ENCODE peak calls at places on chromosomes 12 and 14, in eight cellular contexts. D, M, G, W, Y, C, T and S are unnamed samples.

GRCh38 chr12:53380797-53381738 is 1.1 kb downstream of the SP1 start:
- DNase-seq in Y (peak), T (no peak), M (no peak), D (peak), W (no peak), C (no peak), G (peak), S (peak)

GRCh38 chr12:172732-173161 is 41.2 kb downstream of the SLC6A12 start:
- DNase-seq in W (no peak), G (no peak), M (no peak), T (no peak), Y (no peak), C (no peak), D (no peak), S (no peak)

GRCh38 chr14:57559561-57559960 is 65.9 kb upstream of the CCDC198 start:
- DNase-seq in D (no peak), M (no peak), T (no peak), G (no peak), C (no peak), W (no peak), Y (no peak), S (no peak)

GRCh38 chr12:51622564-51622963 is 31.5 kb downstream of the SCN8A start:
- DNase-seq in Y (peak), M (no peak), T (no peak), W (peak), G (peak), D (peak), C (no peak), S (peak)

GRCh38 chr12:40105265-40105514 is 691 bp downstream of the SLC2A13 start:
- DNase-seq in W (no peak), G (peak), T (no peak), C (no peak), D (peak), Y (no peak), M (no peak), S (no peak)

GRCh38 chr14:100103261-100104005 is 38.2 kb downstream of the EVL start:
- DNase-seq in C (no peak), M (no peak), G (peak), T (no peak), W (no peak), D (no peak), Y (no peak), S (no peak)

GRCh38 chr12:52364901-52365489 is 2.3 kb downstream of the KRT85 start:
- DNase-seq in Y (no peak), D (no peak), W (no peak), C (no peak), M (no peak), T (no peak), G (no peak), S (no peak)

GRCh38 chr12:90677055-90677454 is 277.9 kb downstream of the CCER1 start:
- DNase-seq in D (no peak), C (no peak), W (no peak), G (no peak), M (no peak), Y (no peak), T (no peak), S (no peak)

GRCh38 chr12:89935850-89936249 is 227.2 kb upstream of the ATP2B1 start:
- DNase-seq in C (no peak), T (no peak), M (no peak), W (no peak), Y (no peak), D (no peak), G (no peak), S (no peak)

GRCh38 chr12:8785499-8785898 is 36.9 kb upstream of the A2ML1 start:
- DNase-seq in Y (no peak), D (no peak), C (no peak), G (no peak), W (no peak), T (no peak), M (no peak), S (no peak)

GRCh38 chr12:88993655-88994054 is 358.6 kb downstream of the DUSP6 start:
- DNase-seq in M (no peak), W (peak), T (no peak), D (peak), G (peak), C (no peak), Y (peak), S (peak)

GRCh38 chr12:76611533-76611932 is 52.0 kb upstream of the OSBPL8 start:
- DNase-seq in W (no peak), M (no peak), C (no peak), Y (peak), D (peak), G (peak), T (no peak), S (peak)

GRCh38 chr14:100622708-100623485 is 35.7 kb upstream of the BEGAIN start:
- DNase-seq in W (no peak), C (no peak), D (no peak), G (no peak), Y (no peak), T (no peak), M (no peak), S (no peak)

GRCh38 chr12:65113621-65114035 is 7.5 kb downstream of the WIF1 start:
- DNase-seq in C (no peak), W (no peak), D (no peak), Y (no peak), T (no peak), M (no peak), G (no peak), S (no peak)

GRCh38 chr12:71142046-71142445 is 15.8 kb downstream of the TSPAN8 start:
- DNase-seq in W (no peak), C (no peak), G (no peak), T (no peak), M (no peak), D (no peak), Y (no peak), S (no peak)

GRCh38 chr14:76257842-76258397 is 106.2 kb downstream of the GPATCH2L start:
- DNase-seq in W (no peak), G (no peak), D (no peak), T (no peak), C (no peak), Y (no peak), M (no peak), S (no peak)

GRCh38 chr12:7144414-7145120 is 14.4 kb downstream of the CLSTN3 start:
- DNase-seq in G (peak), T (no peak), W (peak), M (no peak), D (peak), Y (peak), C (no peak), S (peak)

GRCh38 chr14:97329701-97330100 is 532.5 kb downstream of the VRK1 start:
- DNase-seq in C (no peak), T (no peak), Y (no peak), M (no peak), W (no peak), D (no peak), G (no peak), S (no peak)

GRCh38 chr14:97930191-97930590 is 1133.0 kb downstream of the VRK1 start:
- DNase-seq in T (no peak), W (peak), Y (no peak), M (no peak), D (no peak), C (no peak), G (no peak), S (no peak)

GRCh38 chr14:72332054-72332453 is 399.8 kb downstream of the RGS6 start:
- DNase-seq in G (no peak), W (peak), M (no peak), T (no peak), D (no peak), Y (no peak), C (no peak), S (peak)

GRCh38 chr14:103563089-103563620 is 395 bp downstream of the COA8 start:
- DNase-seq in G (peak), M (peak), D (peak), C (no peak), W (no peak), Y (no peak), T (no peak), S (peak)

GRCh38 chr12:120639771-120640721 is at the start of gene CABP1:
- DNase-seq in Y (no peak), C (peak), G (no peak), W (peak), M (peak), T (peak), D (no peak), S (no peak)

GRCh38 chr14:100612879-100613455 is 25.8 kb upstream of the BEGAIN start:
- DNase-seq in M (no peak), G (no peak), W (no peak), Y (no peak), C (no peak), T (peak), D (no peak), S (no peak)

GRCh38 chr12:12999959-13000615 is at the start of gene HEBP1:
- DNase-seq in M (peak), T (peak), W (peak), C (peak), Y (peak), D (peak), G (peak), S (peak)

GRCh38 chr14:81400202-81400678 is at the start of gene STON2:
- DNase-seq in T (peak), M (peak), W (peak), Y (peak), G (peak), C (no peak), D (peak), S (peak)

GRCh38 chr14:94769413-94770250 is at the start of gene GSC:
- DNase-seq in T (peak), Y (no peak), G (peak), M (no peak), C (no peak), D (peak), W (peak), S (no peak)

GRCh38 chr12:132162508-132163031 is 18.3 kb downstream of the NOC4L start:
- DNase-seq in Y (peak), G (peak), T (no peak), C (no peak), D (peak), M (no peak), W (no peak), S (peak)

GRCh38 chr12:62983594-62983993 is 48.6 kb upstream of the PPM1H start:
- DNase-seq in W (peak), Y (no peak), T (no peak), D (peak), C (no peak), M (no peak), G (peak), S (peak)

GRCh38 chr14:34461334-34462131 is 507 bp downstream of the SPTSSA start:
- DNase-seq in D (peak), W (peak), C (peak), G (peak), M (peak), Y (peak), T (peak), S (peak)

GRCh38 chr12:101637936-101638335 is 43.2 kb downstream of the MYBPC1 start:
- DNase-seq in D (no peak), W (no peak), M (no peak), G (no peak), Y (no peak), T (no peak), C (no peak), S (no peak)

DNA sequence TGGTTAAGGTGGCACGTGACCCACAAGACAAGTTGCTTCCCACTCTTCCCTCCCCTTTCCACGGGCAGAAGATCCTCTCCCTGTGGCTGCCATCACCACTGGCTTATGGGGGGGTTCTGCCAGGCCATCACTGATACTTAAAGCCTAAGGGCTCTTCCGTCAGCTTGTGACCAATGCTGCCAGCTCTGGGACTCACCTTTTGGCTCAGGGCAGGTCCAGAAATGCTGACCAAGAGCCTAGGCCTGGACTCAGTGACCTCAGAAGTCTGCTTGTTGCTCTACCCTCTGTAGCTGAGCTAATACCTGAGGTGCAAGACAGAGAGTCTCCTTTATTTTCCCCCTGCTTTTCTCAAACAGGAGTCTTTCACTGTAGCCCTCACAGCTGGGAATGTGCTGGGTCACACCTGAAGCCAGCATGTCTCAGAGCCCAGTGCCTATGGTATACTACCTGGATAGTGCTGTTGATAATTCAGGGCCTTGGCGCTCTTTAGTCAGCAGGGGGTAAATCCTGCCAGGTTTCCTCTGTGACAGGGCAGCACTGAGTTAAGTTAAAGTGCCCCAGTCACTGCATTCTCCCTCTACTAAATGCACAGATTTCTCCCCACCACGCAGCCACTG is 19.7 kb downstream of the FGD4 start:
- DNase-seq in Y (no peak), T (no peak), G (no peak), M (no peak), W (no peak), D (peak), C (no peak), S (no peak)
- TF ChIP-seq CTCF in Y (no peak), T (no peak), G (no peak), M (no peak), W (no peak), D (no peak), C (no peak), S (no peak)

DNA sequence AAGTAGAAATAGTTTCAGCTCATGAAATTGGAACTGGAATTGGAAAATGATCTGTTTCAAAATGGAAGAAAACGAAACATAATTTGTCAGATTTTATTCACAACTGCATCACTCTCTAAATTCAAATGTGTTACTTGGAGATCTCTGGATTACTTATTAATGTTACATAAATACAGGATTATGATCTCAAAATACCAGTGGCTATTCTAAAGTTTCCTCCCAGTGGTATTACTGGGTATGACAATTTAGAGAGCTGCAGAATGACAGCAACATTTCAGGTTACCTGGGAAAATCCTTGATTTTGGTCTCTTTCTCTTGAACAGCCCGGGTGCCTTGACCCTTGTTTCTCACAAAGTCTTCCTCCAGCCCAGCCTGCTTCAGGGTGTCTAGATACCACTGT is 14.2 kb downstream of the FAM161B start:
- DNase-seq in T (no peak), G (peak), W (peak), D (peak), M (no peak), Y (no peak), C (no peak), S (peak)
- TF ChIP-seq CTCF in T (peak), G (peak), W (peak), D (peak), M (no peak), Y (peak), C (peak), S (peak)

DNA sequence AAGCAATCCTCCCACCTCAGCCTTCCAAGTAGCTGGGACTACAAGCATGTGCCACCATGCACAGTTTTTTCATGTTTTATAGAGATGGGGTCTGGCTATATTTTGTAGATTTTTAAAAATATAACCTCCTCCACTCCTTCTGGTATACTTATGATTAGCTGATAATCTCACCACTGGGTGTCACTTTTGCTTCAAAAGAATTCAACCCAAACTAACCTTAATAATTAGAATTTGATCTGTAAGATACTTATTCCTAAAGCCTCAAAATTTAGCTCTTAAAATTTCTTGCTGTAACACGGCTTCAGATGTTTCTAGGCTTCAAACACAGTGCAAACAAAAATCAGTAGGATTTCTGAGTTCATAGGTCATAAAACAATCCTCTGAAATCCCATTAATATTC is 130.3 kb downstream of the CEP83 start:
- DNase-seq in W (no peak), M (no peak), Y (no peak), G (peak), C (no peak), T (no peak), D (no peak), S (peak)
- TF ChIP-seq CTCF in W (peak), M (no peak), Y (peak), G (no peak), C (no peak), T (no peak), D (peak), S (peak)

DNA sequence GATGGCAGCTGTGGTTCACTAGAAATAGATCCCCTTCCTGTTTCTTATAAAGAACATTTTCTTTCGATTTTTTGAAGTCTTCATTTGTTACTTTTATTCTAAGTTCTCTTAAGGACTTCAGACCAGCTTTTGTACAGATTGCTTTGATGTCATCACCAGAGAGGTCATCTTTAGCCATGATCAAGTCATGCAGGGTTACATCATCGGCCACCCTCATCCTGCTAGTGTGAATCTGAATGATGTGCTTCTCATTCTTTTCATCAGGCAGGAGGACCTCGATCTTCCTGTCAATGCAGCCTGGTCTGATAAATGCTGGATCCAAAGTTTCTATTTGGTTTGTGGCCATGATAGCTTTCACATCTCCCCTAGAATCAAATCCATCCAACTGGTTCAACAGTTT is 706.7 kb downstream of the RERGL start:
- DNase-seq in W (no peak), T (no peak), G (no peak), C (no peak), D (no peak), Y (no peak), M (no peak), S (no peak)
- TF ChIP-seq CTCF in W (no peak), T (no peak), G (no peak), C (no peak), D (no peak), Y (no peak), M (no peak), S (no peak)

GRCh38 chr14:31420319-31421081 is at the start of gene HEATR5A:
- DNase-seq in D (peak), T (peak), M (peak), Y (peak), G (peak), W (peak), C (peak), S (peak)
- TF ChIP-seq CTCF in D (peak), T (no peak), M (no peak), Y (peak), G (no peak), W (peak), C (no peak), S (no peak)

GRCh38 chr12:59087077-59087673 is 166.9 kb upstream of the LRIG3 start:
- DNase-seq in D (peak), G (peak), Y (peak), T (no peak), W (no peak), M (peak), C (no peak), S (peak)
- TF ChIP-seq CTCF in D (peak), G (peak), Y (peak), T (no peak), W (peak), M (peak), C (no peak), S (peak)

GRCh38 chr12:69054343-69055056 is 121.5 kb upstream of the CPM start:
- DNase-seq in C (no peak), W (no peak), Y (no peak), M (no peak), D (no peak), T (no peak), G (no peak), S (no peak)

GRCh38 chr12:69055706-69056105 is 122.7 kb upstream of the CPM start:
- DNase-seq in C (no peak), M (no peak), G (no peak), W (no peak), T (no peak), Y (no peak), D (no peak), S (no peak)

GRCh38 chr12:69056743-69057515 is 124.0 kb upstream of the CPM start:
- DNase-seq in G (peak), T (no peak), W (no peak), C (no peak), D (no peak), Y (peak), M (no peak), S (peak)

GRCh38 chr12:69055280-69055679 is 122.3 kb upstream of the CPM start:
- DNase-seq in Y (no peak), T (no peak), M (no peak), W (no peak), D (no peak), G (peak), C (no peak), S (no peak)

DNA sequence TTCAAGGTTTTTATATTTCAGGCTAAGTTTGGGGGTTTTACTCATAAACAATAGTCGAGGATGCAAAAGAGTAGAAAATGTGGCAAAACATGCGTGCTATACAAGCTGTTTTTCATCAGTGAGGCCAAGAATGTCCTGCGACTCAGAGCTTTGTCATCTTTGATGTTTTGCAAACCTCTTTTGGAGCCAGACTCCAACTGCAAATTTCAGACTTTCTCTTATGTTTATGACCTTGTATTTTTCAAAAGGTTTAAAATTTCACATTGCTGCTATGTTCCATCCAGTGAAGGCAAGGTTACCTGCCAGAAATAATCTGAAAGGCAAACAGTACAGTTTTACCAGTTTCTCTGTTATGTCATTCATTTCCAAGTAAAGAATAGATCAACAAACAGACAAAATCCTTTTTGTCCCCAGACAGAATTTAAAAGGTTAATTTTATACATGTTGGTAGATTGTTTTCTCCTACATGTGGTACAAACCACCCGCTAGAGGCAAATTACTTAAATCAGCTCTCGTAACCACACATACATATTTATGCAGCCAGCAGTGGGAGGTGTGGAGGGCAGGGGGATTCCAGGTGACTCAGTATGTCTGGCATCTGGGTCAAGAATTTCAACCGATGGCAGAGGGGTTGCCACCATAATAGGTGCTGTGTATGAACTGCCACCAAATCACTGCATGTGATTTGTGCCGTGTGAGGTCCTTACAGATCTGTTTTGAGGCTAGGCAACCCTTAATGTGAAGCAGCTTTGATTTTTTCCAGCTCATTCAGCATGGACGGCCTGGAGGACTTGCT is 119.8 kb upstream of the CPM start:
- DNase-seq in W (peak), M (no peak), Y (peak), G (peak), C (no peak), T (no peak), D (peak), S (peak)
- TF ChIP-seq CTCF in W (no peak), M (no peak), Y (peak), G (peak), C (no peak), T (no peak), D (peak), S (no peak)